ENCODE peak calls at places on chromosomes 3 and 15, in five cellular contexts. H, E, P, C and G are unnamed samples.

GRCh38 chr3:167184511-167184910 is 195.6 kb downstream of the ZBBX start:
- DNase-seq in P (no peak), H (no peak), C (no peak), E (no peak), G (no peak)

GRCh38 chr3:22887664-22888291 is 315.3 kb upstream of the UBE2E2 start:
- DNase-seq in C (no peak), H (peak), P (no peak), E (peak), G (no peak)

GRCh38 chr15:100901702-100902435 is 17.3 kb upstream of the LRRK1 start:
- DNase-seq in H (peak), E (no peak), P (no peak), C (peak), G (no peak)

GRCh38 chr3:55485208-55485791 is 1.8 kb downstream of the WNT5A start:
- DNase-seq in C (peak), E (no peak), H (peak), P (peak), G (peak)

GRCh38 chr15:78938608-78939488 is 6.0 kb downstream of the CTSH start:
- DNase-seq in P (no peak), C (no peak), H (no peak), E (no peak), G (no peak)

GRCh38 chr15:70602281-70602680 is 161.1 kb downstream of the UACA start:
- DNase-seq in P (no peak), H (no peak), E (no peak), C (no peak), G (no peak)

GRCh38 chr3:194671511-194671899 is 486 bp downstream of the LSG1 start:
- DNase-seq in P (no peak), H (peak), E (peak), C (no peak), G (no peak)

GRCh38 chr3:156611870-156612494 is 57.1 kb upstream of the SSR3 start:
- DNase-seq in E (no peak), C (no peak), P (no peak), H (no peak), G (no peak)

GRCh38 chr15:63605816-63606215 is 8.6 kb downstream of the FBXL22 start:
- DNase-seq in E (no peak), P (no peak), H (peak), C (no peak), G (peak)

GRCh38 chr3:185401319-185401955 is 38.5 kb downstream of the MAP3K13 start:
- DNase-seq in H (peak), P (no peak), E (no peak), C (no peak), G (no peak)

GRCh38 chr3:44712455-44713075 is at the start of gene ZNF502:
- DNase-seq in P (peak), E (peak), H (peak), C (peak), G (peak)

GRCh38 chr3:126990890-126991289 is 8.0 kb downstream of the PLXNA1 start:
- DNase-seq in H (no peak), C (no peak), E (no peak), P (no peak), G (no peak)

GRCh38 chr15:57224664-57225063 is 151.6 kb upstream of the CGNL1 start:
- DNase-seq in C (no peak), H (peak), P (no peak), E (no peak), G (no peak)

GRCh38 chr15:77474987-77475385 is 54.3 kb downstream of the HMG20A start:
- DNase-seq in P (no peak), C (no peak), H (no peak), E (no peak), G (no peak)

GRCh38 chr3:83093222-83093572 is 1331.8 kb upstream of the GBE1 start:
- DNase-seq in H (no peak), E (no peak), P (no peak), C (no peak), G (no peak)

GRCh38 chr3:151146731-151147091 is 56.3 kb downstream of the GPR171 start:
- DNase-seq in H (no peak), C (no peak), E (no peak), P (no peak), G (no peak)

GRCh38 chr3:197466586-197467399 is 89.0 kb downstream of the BDH1 start:
- DNase-seq in H (peak), E (peak), P (no peak), C (no peak), G (no peak)

GRCh38 chr3:26574766-26575165 is 47.8 kb upstream of the LRRC3B start:
- DNase-seq in C (no peak), P (no peak), E (no peak), H (no peak), G (no peak)

GRCh38 chr3:114451561-114452018 is 157.8 kb downstream of the TIGIT start:
- DNase-seq in E (no peak), C (peak), H (peak), P (no peak), G (no peak)

GRCh38 chr3:121529308-121529707 is 16.5 kb downstream of the POLQ start:
- DNase-seq in C (no peak), H (peak), P (no peak), E (peak), G (no peak)

GRCh38 chr3:129503387-129504010 is 24.9 kb upstream of the RHO start:
- DNase-seq in C (no peak), H (peak), E (peak), P (no peak), G (no peak)

GRCh38 chr15:64891546-64891945 is 20.2 kb upstream of the ANKDD1A start:
- DNase-seq in E (no peak), H (no peak), P (no peak), C (no peak), G (no peak)

GRCh38 chr3:16839271-16840110 is 45.3 kb upstream of the PLCL2 start:
- DNase-seq in H (no peak), P (no peak), C (no peak), E (no peak), G (no peak)
- H3K4me3 ChIP-seq in H (no peak), P (no peak), C (no peak), E (no peak), G (no peak)

DNA sequence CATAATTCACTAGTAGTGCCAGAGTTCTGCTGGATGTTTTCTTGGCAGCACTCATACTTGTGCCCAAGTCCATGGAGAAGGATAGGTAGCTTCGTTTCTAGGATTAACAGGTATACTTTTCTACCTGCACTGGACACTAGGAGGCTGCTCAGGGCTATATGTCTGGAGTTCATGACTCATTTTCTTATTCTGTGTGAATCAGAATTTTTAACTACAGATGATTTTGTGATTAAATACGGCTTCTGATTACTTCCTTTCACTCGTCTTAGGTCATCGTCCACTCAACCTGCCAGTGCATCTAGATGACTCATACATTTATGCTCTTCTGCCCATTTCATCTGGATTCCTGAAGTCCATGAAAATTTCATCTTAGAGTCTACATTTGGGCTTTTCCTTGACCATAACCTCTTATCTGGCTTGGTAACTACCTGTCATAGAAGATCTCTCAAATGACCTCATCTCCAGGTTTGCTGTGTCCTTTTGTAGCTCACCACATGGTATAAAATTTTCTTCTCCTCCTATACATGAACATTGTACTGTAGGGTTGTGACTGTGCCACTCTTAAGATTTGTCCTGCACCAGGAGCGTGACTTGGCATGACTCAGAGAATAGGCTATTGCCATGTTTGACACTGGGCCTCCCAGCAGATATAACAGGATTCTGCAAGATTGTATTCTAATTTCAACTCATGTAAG is 66.7 kb upstream of the GCSAM start:
- DNase-seq in E (peak), H (peak), C (no peak), P (no peak), G (no peak)
- TF ChIP-seq CTCF in E (peak), H (peak), C (no peak), P (no peak), G (no peak)

GRCh38 chr3:14138109-14138877 is 13.4 kb downstream of the TMEM43 start:
- DNase-seq in C (no peak), E (no peak), P (no peak), H (no peak), G (peak)
- H3K4me3 ChIP-seq in C (no peak), E (no peak), P (no peak), H (no peak), G (no peak)

GRCh38 chr3:123011484-123011883 is 16.1 kb downstream of the SEMA5B start:
- DNase-seq in C (no peak), E (no peak), H (no peak), P (no peak), G (no peak)

GRCh38 chr3:123012652-123013051 is 14.9 kb downstream of the SEMA5B start:
- DNase-seq in E (no peak), C (no peak), H (no peak), P (no peak), G (no peak)

GRCh38 chr3:123019591-123019990 is 8.0 kb downstream of the SEMA5B start:
- DNase-seq in P (no peak), E (no peak), H (no peak), C (no peak), G (no peak)

GRCh38 chr3:123013876-123014275 is 13.7 kb downstream of the SEMA5B start:
- DNase-seq in E (no peak), P (no peak), C (no peak), H (no peak), G (no peak)

GRCh38 chr3:123015596-123015995 is 12.0 kb downstream of the SEMA5B start:
- DNase-seq in H (no peak), C (no peak), E (no peak), P (no peak), G (no peak)
- TF ChIP-seq CTCF in H (no peak), C (no peak), E (no peak), P (no peak), G (no peak)

GRCh38 chr15:40248006-40248783 is 9.3 kb downstream of the PAK6 start:
- DNase-seq in C (no peak), P (peak), H (no peak), E (no peak), G (no peak)
- H3K4me3 ChIP-seq in C (no peak), P (no peak), H (no peak), E (no peak), G (no peak)

DNA sequence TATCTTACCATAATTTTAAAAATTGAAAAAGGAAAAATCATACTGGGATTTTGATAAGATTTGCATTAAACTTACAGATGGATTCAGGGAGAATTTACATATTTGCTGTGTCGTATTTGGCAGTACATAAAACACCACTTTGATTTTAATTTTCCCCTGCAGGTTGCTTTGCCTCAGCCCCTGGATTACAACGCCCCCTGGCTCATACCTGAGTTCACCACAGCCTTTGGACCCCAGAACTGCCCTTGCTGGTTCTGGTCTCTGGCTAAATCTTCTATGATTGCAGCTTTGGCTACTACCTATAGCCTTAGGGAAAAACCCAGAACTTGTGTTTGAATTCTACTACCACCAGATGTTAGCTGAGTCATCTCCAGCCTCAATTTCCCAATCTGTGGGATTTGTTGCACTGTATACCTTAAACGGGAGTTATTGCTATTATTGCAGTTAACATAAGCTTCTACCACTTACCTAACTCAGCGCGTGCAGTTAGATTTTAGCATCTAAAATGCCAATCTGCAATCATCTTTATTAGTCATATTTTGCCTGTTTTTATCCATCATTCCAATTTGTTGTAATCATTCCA is 315.7 kb upstream of the GADL1 start:
- DNase-seq in P (no peak), H (peak), E (no peak), C (no peak), G (no peak)
- TF ChIP-seq CTCF in P (no peak), H (no peak), E (no peak), C (no peak), G (no peak)

GRCh38 chr15:51076898-51077564 is 17.7 kb downstream of the TNFAIP8L3 start:
- DNase-seq in P (peak), H (no peak), C (peak), E (no peak), G (peak)
- H3K4me3 ChIP-seq in P (peak), H (no peak), C (peak), E (no peak), G (no peak)

GRCh38 chr3:176079785-176080184 is 1117.5 kb downstream of the TBL1XR1 start:
- DNase-seq in P (no peak), C (no peak), E (no peak), H (no peak), G (no peak)
- TF ChIP-seq CTCF in P (no peak), C (no peak), E (no peak), H (no peak), G (no peak)

DNA sequence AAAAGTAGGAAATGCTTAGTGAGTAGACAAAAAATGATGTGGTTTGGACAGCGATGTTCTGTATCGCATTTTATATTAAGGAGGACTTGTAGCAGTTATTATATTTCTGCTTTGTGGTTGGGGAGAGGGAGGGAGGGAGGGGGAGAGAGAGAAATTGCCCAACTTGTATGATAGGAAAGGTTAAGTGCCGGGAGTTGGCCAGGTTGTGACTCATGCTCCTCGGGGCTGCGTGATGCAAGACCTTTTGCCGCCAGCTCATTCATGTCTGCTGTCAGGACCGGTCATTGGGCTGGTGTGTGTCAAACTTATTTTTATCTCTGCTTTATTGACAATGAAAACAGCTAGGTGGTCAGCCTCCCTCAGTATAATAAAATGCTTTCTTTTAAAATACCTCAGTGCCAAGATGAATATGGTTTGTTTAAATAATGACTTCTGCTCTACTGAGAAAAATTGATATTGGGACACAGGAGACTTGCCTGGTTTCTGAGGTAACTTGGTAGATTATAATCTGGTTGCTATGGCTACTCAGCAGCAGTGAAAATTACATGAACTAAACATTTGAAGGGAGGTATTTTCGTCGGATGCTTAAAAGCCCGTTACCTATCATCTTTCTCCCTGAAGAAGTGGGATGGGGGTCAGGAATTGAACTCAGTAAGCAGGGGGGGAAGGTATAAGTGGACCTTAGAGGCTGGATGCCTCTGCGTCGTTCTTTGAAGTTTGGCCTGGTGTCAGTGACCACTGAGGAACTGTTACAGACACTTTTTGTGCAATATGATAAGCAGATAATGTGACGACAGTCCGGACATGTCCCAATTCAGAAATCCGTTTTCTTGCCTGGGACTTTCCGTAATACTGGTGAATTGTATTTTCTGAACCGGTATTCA is 90.7 kb downstream of the FNDC3B start:
- DNase-seq in P (peak), C (peak), H (peak), E (peak), G (peak)
- H3K4me3 ChIP-seq in P (no peak), C (no peak), H (no peak), E (no peak), G (no peak)